ENCODE peak calls at places on chromosomes 4 and X, in seven cellular contexts. X, I, R, A, Z, P and D are unnamed samples. For H3K4me1, the result is how much of the 10 kb centered on the place peaks cover.

GRCh38 chrX:120450163-120450562 is 18.9 kb downstream of the LAMP2 start:
- DNase-seq in X (no peak), I (peak), R (no peak), A (no peak), Z (no peak), P (no peak), D (no peak)

GRCh38 chrX:29941292-29941691 is 274.1 kb upstream of the MAGEB2 start:
- DNase-seq in X (peak), I (peak), R (no peak), A (no peak), Z (peak), P (no peak), D (no peak)

GRCh38 chr4:168605411-168605810 is 108.6 kb downstream of the PALLD start:
- DNase-seq in X (peak), I (peak), R (no peak), A (no peak), Z (peak), P (no peak), D (no peak)

GRCh38 chr4:161522031-161522430 is 641.8 kb downstream of the FSTL5 start:
- DNase-seq in X (peak), I (peak), R (no peak), A (no peak), Z (no peak), P (no peak), D (peak)

GRCh38 chr4:170030121-170030520 is 3.9 kb upstream of the MFAP3L start:
- DNase-seq in X (no peak), I (no peak), R (no peak), A (no peak), Z (no peak), P (no peak), D (no peak)

GRCh38 chr4:177505171-177505615 is 63.0 kb upstream of the AGA start:
- DNase-seq in X (no peak), I (no peak), R (no peak), A (no peak), Z (no peak), P (no peak), D (peak)

GRCh38 chr4:110088670-110089069 is 109.7 kb downstream of the ELOVL6 start:
- DNase-seq in X (peak), I (peak), R (no peak), A (no peak), Z (peak), P (no peak), D (no peak)

GRCh38 chrX:44093431-44093830 is 120.2 kb upstream of the NDP start:
- DNase-seq in X (no peak), I (no peak), R (no peak), A (no peak), Z (no peak), P (no peak), D (no peak)

GRCh38 chr4:166895771-166896170 is 338.5 kb downstream of the SPOCK3 start:
- DNase-seq in X (no peak), I (no peak), R (no peak), A (no peak), Z (no peak), P (no peak), D (no peak)

DNA sequence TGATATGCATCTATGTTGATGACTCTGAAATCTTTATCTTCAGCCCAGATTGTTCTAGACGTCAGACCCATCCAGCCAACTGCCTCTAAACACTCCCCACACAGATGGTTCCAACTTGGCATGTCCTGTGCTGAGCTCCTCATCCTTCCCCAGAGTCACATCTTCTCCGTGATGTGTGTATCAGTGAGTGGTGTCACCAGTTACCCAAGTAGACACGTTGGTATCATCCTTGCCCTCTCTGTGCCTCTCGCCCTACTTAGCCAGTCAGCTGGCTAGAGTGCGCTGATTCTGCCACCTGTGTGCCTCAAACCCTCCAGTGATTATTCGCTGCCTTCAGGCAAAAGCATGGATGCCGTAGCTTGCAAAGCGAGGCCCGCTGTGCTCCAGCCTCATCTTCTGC is 18.6 kb downstream of the PRIMPOL start:
- DNase-seq in X (no peak), I (no peak), R (no peak), A (no peak), Z (no peak), P (no peak), D (no peak)
- H3K27ac ChIP-seq in X (no peak), I (no peak), R (peak), A (peak), Z (no peak), P (no peak), D (peak)

DNA sequence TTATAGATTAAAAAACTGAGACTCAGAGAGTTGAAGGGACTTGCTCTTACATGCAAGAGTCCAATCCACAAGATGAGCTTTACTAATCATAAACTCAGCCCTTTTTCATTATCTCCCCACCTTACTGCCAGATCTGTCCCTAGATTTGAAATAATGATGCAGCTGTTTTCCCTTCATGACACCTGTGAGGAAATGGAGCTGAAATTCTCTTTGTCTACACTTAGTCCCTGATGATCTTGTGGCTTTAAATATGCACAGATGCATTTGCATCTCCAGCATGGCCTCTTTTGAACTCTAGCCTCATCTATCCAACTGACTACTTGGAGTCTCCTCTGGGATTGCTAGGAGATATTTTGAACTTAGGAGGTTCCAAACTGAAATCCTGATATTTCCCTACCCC is 188.9 kb upstream of the AFF2 start:
- DNase-seq in X (no peak), I (no peak), R (no peak), A (no peak), Z (no peak), P (peak), D (no peak)
- H3K4me1 ChIP-seq in X (under half), I (under half), R (under half), A (under half), Z (under half), P (half or more), D (under half)

GRCh38 chr4:3809451-3810110 is 43.4 kb downstream of the ADRA2C start:
- DNase-seq in X (no peak), I (no peak), R (peak), A (no peak), Z (no peak), P (no peak), D (no peak)

GRCh38 chr4:3812211-3812934 is 46.2 kb downstream of the ADRA2C start:
- DNase-seq in X (no peak), I (no peak), R (peak), A (no peak), Z (no peak), P (no peak), D (no peak)

GRCh38 chr4:3810111-3810680 is 44.0 kb downstream of the ADRA2C start:
- DNase-seq in X (no peak), I (no peak), R (peak), A (no peak), Z (no peak), P (no peak), D (no peak)

GRCh38 chr4:3811621-3812020 is 45.4 kb downstream of the ADRA2C start:
- DNase-seq in X (no peak), I (no peak), R (peak), A (no peak), Z (no peak), P (no peak), D (no peak)

DNA sequence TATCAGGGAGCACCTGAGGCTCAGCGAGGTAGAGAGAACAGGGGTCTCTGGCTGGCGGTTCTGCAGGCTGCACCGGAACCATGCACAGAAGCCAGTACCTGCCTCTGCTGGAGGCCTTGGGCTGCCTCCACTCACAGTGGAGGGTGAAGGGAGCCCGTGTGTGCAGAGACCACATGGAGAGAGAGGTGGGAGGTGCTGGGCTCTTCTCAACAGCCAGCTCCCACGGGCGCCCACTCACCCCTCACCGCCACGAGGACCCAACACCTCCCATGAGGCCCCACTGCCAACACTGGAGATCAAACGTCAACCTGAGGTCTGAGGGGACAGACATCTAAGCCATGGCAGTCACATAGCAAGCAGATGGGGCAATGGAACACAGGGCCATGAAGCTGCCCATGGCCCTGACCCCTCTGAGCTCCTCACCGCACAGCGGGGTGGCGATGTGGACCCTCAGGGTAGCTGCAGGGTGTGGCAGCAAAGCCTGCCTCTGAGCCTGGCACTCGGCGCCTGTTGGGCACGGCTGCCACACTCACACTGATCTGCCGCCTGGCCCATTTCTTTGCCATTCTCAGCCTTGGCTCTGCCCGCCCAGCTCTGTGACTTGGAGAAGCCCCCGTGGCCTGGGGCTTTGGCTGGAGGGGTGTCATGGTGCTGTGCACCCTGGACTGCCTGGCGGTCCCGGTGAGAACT is 44.8 kb downstream of the ADRA2C start:
- DNase-seq in X (no peak), I (no peak), R (peak), A (no peak), Z (no peak), P (no peak), D (no peak)
- H3K27ac ChIP-seq in X (no peak), I (no peak), R (no peak), A (no peak), Z (no peak), P (no peak), D (no peak)

GRCh38 chrX:148588649-148589310 is 88.4 kb downstream of the AFF2 start:
- DNase-seq in X (peak), I (no peak), R (no peak), A (no peak), Z (no peak), P (peak), D (no peak)
- H3K4me1 ChIP-seq in X (under half), I (under half), R (under half), A (under half), Z (under half), P (half or more), D (under half)

GRCh38 chrX:136452614-136453013 is 35.1 kb upstream of the BRS3 start:
- DNase-seq in X (no peak), I (no peak), R (no peak), A (no peak), Z (no peak), P (no peak), D (peak)

GRCh38 chrX:136456133-136456532 is 31.6 kb upstream of the BRS3 start:
- DNase-seq in X (no peak), I (no peak), R (no peak), A (no peak), Z (no peak), P (no peak), D (no peak)

GRCh38 chrX:136450050-136450830 is 37.5 kb upstream of the BRS3 start:
- DNase-seq in X (no peak), I (no peak), R (no peak), A (no peak), Z (peak), P (no peak), D (no peak)

GRCh38 chrX:136453771-136454170 is 34.0 kb upstream of the BRS3 start:
- DNase-seq in X (no peak), I (no peak), R (no peak), A (no peak), Z (no peak), P (no peak), D (no peak)

DNA sequence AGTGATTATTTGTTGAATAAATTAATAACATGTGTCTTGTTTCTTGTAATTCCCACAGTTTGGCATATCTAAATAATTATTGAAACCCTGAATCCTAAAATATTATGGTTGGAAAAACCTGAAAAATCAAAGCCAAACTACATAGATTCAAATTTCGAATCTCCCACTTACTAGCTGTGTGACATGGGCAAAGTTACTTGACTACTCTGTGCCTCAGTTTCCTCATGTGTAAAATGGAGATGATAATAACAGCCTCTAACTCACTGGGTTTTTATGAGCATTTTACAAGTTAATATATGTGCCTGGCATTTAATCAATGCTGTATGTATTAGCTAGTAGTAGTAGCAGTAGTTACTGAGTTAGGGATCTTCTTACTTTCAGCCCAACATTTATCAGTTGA is 34.6 kb upstream of the BRS3 start:
- DNase-seq in X (no peak), I (no peak), R (no peak), A (no peak), Z (no peak), P (no peak), D (no peak)
- H3K27ac ChIP-seq in X (no peak), I (no peak), R (no peak), A (no peak), Z (no peak), P (no peak), D (no peak)

DNA sequence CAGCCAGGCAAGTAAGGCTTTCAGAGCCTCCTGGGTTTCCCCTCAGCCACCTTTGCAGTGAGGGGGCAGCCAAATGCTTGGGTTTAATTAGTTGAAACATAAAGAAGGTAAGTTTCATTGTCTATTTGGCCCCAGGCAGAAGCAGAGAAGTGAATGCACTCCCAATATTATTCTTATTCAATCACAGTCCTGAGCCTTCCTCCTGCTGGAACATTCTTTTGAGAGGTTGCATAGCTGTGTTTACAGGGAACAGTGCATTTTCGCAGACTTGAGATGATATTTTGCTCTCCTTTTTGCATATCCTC is 13.9 kb downstream of the SLC2A9 start:
- DNase-seq in X (no peak), I (no peak), R (no peak), A (no peak), Z (no peak), P (no peak), D (no peak)
- H3K4me1 ChIP-seq in X (under half), I (under half), R (under half), A (under half), Z (under half), P (under half), D (under half)

GRCh38 chrX:39008554-39008953 is 207.3 kb downstream of the MID1IP1 start:
- DNase-seq in X (no peak), I (no peak), R (no peak), A (no peak), Z (no peak), P (no peak), D (no peak)

GRCh38 chrX:39016551-39016950 is 215.3 kb downstream of the MID1IP1 start:
- DNase-seq in X (no peak), I (no peak), R (no peak), A (no peak), Z (no peak), P (no peak), D (peak)

GRCh38 chrX:39012561-39013209 is 211.4 kb downstream of the MID1IP1 start:
- DNase-seq in X (peak), I (peak), R (no peak), A (no peak), Z (peak), P (no peak), D (no peak)

GRCh38 chrX:39017062-39017461 is 215.8 kb downstream of the MID1IP1 start:
- DNase-seq in X (no peak), I (no peak), R (no peak), A (no peak), Z (no peak), P (no peak), D (peak)

DNA sequence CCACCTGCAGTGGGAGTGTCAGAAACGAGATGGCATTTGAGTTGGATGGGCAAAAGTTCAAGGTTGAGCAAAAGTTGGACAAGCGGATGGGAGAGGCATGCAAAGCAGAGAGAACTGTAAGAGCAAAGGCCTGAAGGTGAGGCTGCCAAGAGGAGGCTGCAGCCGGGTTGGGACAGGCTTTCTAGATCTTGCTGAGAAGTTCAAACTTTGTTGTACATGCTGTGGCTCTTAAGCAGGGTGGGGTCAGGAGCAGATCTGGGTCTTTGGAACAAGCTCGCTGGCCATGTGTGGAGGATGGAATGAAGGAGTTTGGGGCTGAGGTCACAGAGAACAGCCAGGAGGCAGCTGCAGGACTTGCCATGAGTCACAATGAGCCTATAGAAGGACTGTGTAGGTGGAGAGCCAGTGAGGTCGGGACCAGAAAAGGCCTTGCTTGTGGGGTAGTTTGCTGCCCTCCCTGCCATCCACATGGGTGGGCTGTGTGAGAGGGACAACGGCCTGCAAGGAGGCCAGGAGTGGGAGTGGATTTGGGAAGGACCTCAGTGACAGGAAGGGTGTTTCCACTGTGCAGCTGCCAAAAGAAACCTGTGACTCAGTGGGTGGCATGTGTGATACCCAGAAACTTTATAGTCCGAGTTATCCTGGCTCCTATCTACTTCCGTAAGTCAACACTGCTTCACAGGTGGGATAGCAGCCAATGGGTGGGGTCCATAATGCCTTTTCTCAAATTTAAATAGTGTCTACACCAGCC is 210.4 kb downstream of the MID1IP1 start:
- DNase-seq in X (peak), I (no peak), R (no peak), A (no peak), Z (no peak), P (no peak), D (peak)
- H3K27ac ChIP-seq in X (no peak), I (no peak), R (no peak), A (no peak), Z (no peak), P (no peak), D (peak)

GRCh38 chr4:140130677-140131076 is 23.3 kb downstream of the MAML3 start:
- DNase-seq in X (peak), I (no peak), R (no peak), A (no peak), Z (peak), P (no peak), D (no peak)

GRCh38 chr4:140131663-140132229 is 22.2 kb downstream of the MAML3 start:
- DNase-seq in X (no peak), I (no peak), R (no peak), A (no peak), Z (no peak), P (no peak), D (no peak)

GRCh38 chr4:140134780-140135179 is 19.2 kb downstream of the MAML3 start:
- DNase-seq in X (no peak), I (no peak), R (no peak), A (no peak), Z (no peak), P (no peak), D (no peak)

GRCh38 chr4:140135529-140136021 is 18.4 kb downstream of the MAML3 start:
- DNase-seq in X (peak), I (peak), R (peak), A (no peak), Z (no peak), P (no peak), D (no peak)

GRCh38 chr4:140133576-140133975 is 20.4 kb downstream of the MAML3 start:
- DNase-seq in X (no peak), I (no peak), R (no peak), A (no peak), Z (peak), P (no peak), D (no peak)
- H3K4me1 ChIP-seq in X (under half), I (under half), R (under half), A (under half), Z (under half), P (under half), D (under half)

GRCh38 chr4:159006202-159006601 is 96.7 kb upstream of the RAPGEF2 start:
- DNase-seq in X (peak), I (no peak), R (no peak), A (no peak), Z (peak), P (no peak), D (peak)
- H3K27ac ChIP-seq in X (no peak), I (no peak), R (no peak), A (no peak), Z (no peak), P (no peak), D (no peak)

DNA sequence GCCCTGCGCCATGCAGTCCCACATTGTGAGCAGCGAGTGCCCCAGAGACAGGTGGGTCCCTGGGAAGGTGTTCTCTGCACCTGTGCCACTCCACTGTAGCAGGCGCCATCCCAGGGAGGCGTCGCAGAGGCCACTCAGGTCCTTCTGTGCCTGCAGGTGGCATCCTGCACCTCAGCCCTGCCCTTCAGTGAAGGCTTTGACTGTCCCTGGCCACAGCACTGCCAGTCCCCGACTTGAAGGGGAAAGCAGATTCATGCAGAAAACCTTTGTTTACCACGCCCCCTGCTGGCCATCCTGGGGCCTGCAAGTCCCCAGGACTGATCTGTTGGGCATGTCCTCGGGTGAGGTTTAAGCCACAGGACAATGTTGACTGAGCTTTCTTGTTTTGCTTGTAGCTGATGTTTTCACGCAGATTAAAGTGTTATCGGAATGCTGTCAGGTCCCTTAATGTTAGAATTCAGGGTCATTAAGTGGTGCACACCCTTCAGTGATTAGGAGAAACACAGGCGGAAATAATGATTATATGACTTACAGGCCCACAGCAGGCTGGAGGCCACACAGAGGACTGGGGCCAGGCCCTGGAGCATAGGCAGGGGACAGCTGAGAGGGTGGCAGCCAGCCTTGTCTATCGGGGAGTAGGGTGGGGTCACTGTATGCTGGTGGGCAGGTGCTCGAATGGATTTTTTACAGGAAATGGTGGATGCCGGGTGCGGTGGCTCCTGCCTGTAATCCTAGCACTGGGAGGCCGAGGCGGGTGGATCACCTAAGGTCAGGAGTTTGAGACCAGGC is 5.0 kb downstream of the TACC3 start:
- DNase-seq in X (peak), I (peak), R (peak), A (peak), Z (peak), P (peak), D (peak)
- H3K4me1 ChIP-seq in X (under half), I (under half), R (half or more), A (half or more), Z (under half), P (under half), D (under half)